ENCODE peak calls at places on chromosomes 2 and 18, in four cellular contexts. W, F, K and H are unnamed samples.

GRCh38 chr18:57881818-57882413 is 78.8 kb upstream of the ATP8B1 start:
- DNase-seq in W (peak; percentile 93), K (peak; percentile 13), F (peak; percentile 78), H (peak; percentile 24)

GRCh38 chr18:52953435-52953834 is 613.4 kb downstream of the DCC start:
- DNase-seq in K (no peak), W (no peak), F (no peak), H (no peak)

GRCh38 chr2:230202430-230203109 is 17.2 kb downstream of the SP110 start:
- DNase-seq in F (no peak), K (no peak), W (no peak), H (no peak)

GRCh38 chr2:219402665-219403515 is 15.2 kb upstream of the DNPEP start:
- DNase-seq in K (peak; percentile 54), F (peak; percentile 66), W (peak; percentile 72), H (peak; percentile 54)

GRCh38 chr2:239116456-239117246 is 268.8 kb downstream of the TWIST2 start:
- DNase-seq in K (no peak), F (no peak), W (no peak), H (no peak)

GRCh38 chr2:187008111-187008510 is 159.1 kb upstream of the ZSWIM2 start:
- DNase-seq in W (no peak), F (no peak), K (no peak), H (no peak)

GRCh38 chr2:130836501-130837174 is at the start of gene ARHGEF4:
- DNase-seq in F (peak; percentile 87), W (peak; percentile 65), K (no peak), H (peak; percentile 5)

GRCh38 chr2:158822212-158822611 is 27.1 kb downstream of the DAPL1 start:
- DNase-seq in K (no peak), W (no peak), F (no peak), H (no peak)

GRCh38 chr2:75787532-75788132 is 76.9 kb upstream of the GCFC2 start:
- DNase-seq in W (peak; percentile 66), K (no peak), F (no peak), H (no peak)

GRCh38 chr2:42742740-42743666 is 20.9 kb downstream of the OXER1 start:
- DNase-seq in W (no peak), F (no peak), K (no peak), H (no peak)

GRCh38 chr18:36769611-36770314 is 59.0 kb downstream of the TPGS2 start:
- DNase-seq in W (peak; percentile 15), F (peak; percentile 49), K (no peak), H (no peak)

GRCh38 chr2:23426284-23426905 is 41.4 kb downstream of the KLHL29 start:
- DNase-seq in K (no peak), F (no peak), W (peak; percentile 9), H (no peak)

GRCh38 chr18:37334494-37335125 is 231.0 kb downstream of the CELF4 start:
- DNase-seq in K (no peak), W (no peak), F (no peak), H (no peak)

GRCh38 chr18:49359732-49360444 is 100.6 kb downstream of the DYM start:
- DNase-seq in W (no peak), F (no peak), K (no peak), H (no peak)

GRCh38 chr18:3983351-3983969 is 471.6 kb downstream of the DLGAP1 start:
- DNase-seq in K (no peak), W (peak; percentile 69), F (no peak), H (no peak)

GRCh38 chr2:137380610-137381009 is 583.7 kb upstream of the HNMT start:
- DNase-seq in F (no peak), W (no peak), K (no peak), H (no peak)

GRCh38 chr2:211251016-211251415 is 694.6 kb downstream of the CPS1 start:
- DNase-seq in K (no peak), F (no peak), W (peak; percentile 79), H (no peak)

GRCh38 chr2:148122788-148123187 is 101.9 kb downstream of the MBD5 start:
- DNase-seq in F (no peak), K (no peak), W (no peak), H (no peak)

GRCh38 chr18:58532298-58532697 is 96.6 kb downstream of the ALPK2 start:
- DNase-seq in F (no peak), K (no peak), W (no peak), H (no peak)

GRCh38 chr2:1769703-1770422 is 25.5 kb upstream of the PXDN start:
- DNase-seq in K (no peak), F (peak; percentile 54), W (peak; percentile 71), H (no peak)

GRCh38 chr2:164090533-164090932 is 354.7 kb upstream of the FIGN start:
- DNase-seq in K (no peak), W (no peak), F (no peak), H (no peak)

GRCh38 chr2:71947809-71948208 is 199.9 kb downstream of the CYP26B1 start:
- DNase-seq in W (no peak), F (no peak), K (no peak), H (no peak)

GRCh38 chr2:215874418-215874817 is 138.9 kb downstream of the MREG start:
- DNase-seq in W (no peak), K (no peak), F (no peak), H (no peak)

GRCh38 chr2:36339819-36340218 is 15.8 kb upstream of the CRIM1 start:
- DNase-seq in F (no peak), K (no peak), W (no peak), H (no peak)

GRCh38 chr2:8454797-8455196 is 227.1 kb upstream of the ID2 start:
- DNase-seq in K (no peak), F (no peak), W (no peak), H (no peak)

GRCh38 chr2:180614776-180615175 is 365.6 kb upstream of the UBE2E3 start:
- DNase-seq in W (no peak), K (no peak), F (no peak), H (no peak)

GRCh38 chr2:241636983-241637232 is at the start of gene THAP4:
- DNase-seq in K (peak; percentile 55), F (peak; percentile 74), W (no peak), H (no peak)

GRCh38 chr2:175478369-175478768 is 296.9 kb upstream of the ATP5MC3 start:
- DNase-seq in W (no peak), F (peak; percentile 68), K (no peak), H (no peak)

GRCh38 chr2:128306081-128306930 is 12.4 kb downstream of the HS6ST1 start:
- DNase-seq in K (no peak), F (no peak), W (peak; percentile 93), H (no peak)

GRCh38 chr2:1702186-1702565 is 42.1 kb downstream of the PXDN start:
- DNase-seq in K (no peak), F (no peak), W (no peak), H (no peak)

GRCh38 chr2:195106681-195107380 is 550.2 kb upstream of the SLC39A10 start:
- DNase-seq in W (no peak), K (no peak), F (no peak), H (no peak)

GRCh38 chr2:55804535-55804934 is 110.9 kb upstream of the PNPT1 start:
- DNase-seq in K (no peak), W (no peak), F (no peak), H (no peak)

GRCh38 chr18:55302337-55302833 is 285.6 kb downstream of the TCF4 start:
- DNase-seq in F (no peak), W (no peak), K (no peak), H (no peak)

GRCh38 chr2:59888015-59888414 is 665.4 kb downstream of the BCL11A start:
- DNase-seq in F (no peak), W (peak; percentile 45), K (no peak), H (peak; percentile 49)

GRCh38 chr2:73987109-73987947 is 2.6 kb downstream of the TET3 start:
- DNase-seq in W (no peak), F (peak; percentile 53), K (no peak), H (no peak)

GRCh38 chr2:8754056-8754790 is 72.4 kb downstream of the ID2 start:
- DNase-seq in F (no peak), W (peak; percentile 75), K (no peak), H (no peak)